ENCODE peak calls at places on chromosomes 7 and 10, in six cellular contexts. K is GM23248; B is stimulated activated CD4-positive, alpha-beta T cell treated with anti-CD3 and anti-CD28 coated beads, Interleukin-12 subunit alpha, Interleukin-12 subunit beta, amount 100 ng/mL, for 4 hours; U is GM13977; Y is heart right ventricle; R is NCI-H2081. F is an unnamed sample.

GRCh38 chr7:107958764-107959526 is 44.0 kb downstream of the LAMB1 start:
- DNase-seq in R (no peak), U (no peak), B (no peak), K (peak), Y (no peak), F (no peak)

GRCh38 chr10:46557319-46558140 is 1.1 kb upstream of the GPRIN2 start:
- DNase-seq in R (no peak), K (no peak), Y (peak), U (no peak), B (no peak), F (no peak)

GRCh38 chr10:113473011-113473410 is 79.8 kb upstream of the HABP2 start:
- DNase-seq in U (no peak), B (no peak), K (no peak), R (no peak), Y (no peak), F (no peak)

GRCh38 chr7:66500087-66500486 is 128.6 kb upstream of the KCTD7 start:
- DNase-seq in K (no peak), R (no peak), B (no peak), U (no peak), Y (no peak), F (no peak)

GRCh38 chr10:60821661-60822060 is 43.4 kb downstream of the CDK1 start:
- DNase-seq in Y (no peak), R (no peak), U (no peak), K (peak), B (no peak), F (no peak)

GRCh38 chr10:107103174-107104025 is 61.1 kb downstream of the SORCS1 start:
- DNase-seq in B (no peak), U (no peak), K (no peak), R (no peak), Y (peak), F (no peak)

GRCh38 chr7:34844936-34845665 is 187.1 kb downstream of the NPSR1 start:
- DNase-seq in Y (no peak), K (no peak), B (no peak), U (no peak), R (no peak), F (no peak)

GRCh38 chr10:94193466-94193924 is 169.2 kb downstream of the NOC3L start:
- DNase-seq in Y (no peak), U (no peak), B (no peak), R (no peak), K (peak), F (no peak)

GRCh38 chr7:5532520-5533335 is 109.1 kb upstream of the TNRC18 start:
- DNase-seq in K (peak), Y (peak), U (peak), B (peak), R (no peak), F (no peak)

GRCh38 chr10:80964955-80965614 is 427.4 kb downstream of the SH2D4B start:
- DNase-seq in Y (no peak), R (no peak), U (peak), B (no peak), K (no peak), F (no peak)

F was measured in NCI-H1105.